ENCODE peak calls at places on chromosomes 1 and 21, in four cellular contexts. G is K562, Z is Panc1, O is HepG2. B is an unnamed sample.

GRCh38 chr1:46455951-46456350 is 33.7 kb upstream of the DMBX1 start:
- DNase-seq in O (no peak), Z (no peak), G (no peak), B (no peak)

GRCh38 chr1:1677718-1678580 is 14.6 kb downstream of the SLC35E2B start:
- DNase-seq in O (no peak), G (no peak), Z (no peak), B (no peak)

GRCh38 chr21:34690041-34690792 is 21.4 kb downstream of the CLIC6 start:
- DNase-seq in O (no peak), Z (no peak), G (no peak), B (peak)

GRCh38 chr1:101241485-101242225 is 4.8 kb downstream of the S1PR1 start:
- DNase-seq in O (no peak), Z (no peak), G (no peak), B (no peak)

GRCh38 chr1:18557621-18558465 is 72.8 kb upstream of the PAX7 start:
- DNase-seq in O (peak), G (peak), Z (no peak), B (no peak)

GRCh38 chr21:42652527-42653491 is 612 bp upstream of the PDE9A start:
- DNase-seq in Z (no peak), O (peak), G (no peak), B (no peak)

GRCh38 chr1:15714438-15715136 is 21.5 kb upstream of the SLC25A34 start:
- DNase-seq in G (no peak), O (no peak), Z (no peak), B (no peak)

GRCh38 chr1:173876732-173877131 is 8.6 kb downstream of the ZBTB37 start:
- DNase-seq in G (no peak), Z (no peak), O (no peak), B (no peak)

GRCh38 chr21:42414928-42415769 is 11.4 kb downstream of the UBASH3A start:
- DNase-seq in Z (no peak), G (peak), O (no peak), B (peak)

GRCh38 chr1:167666416-167666815 is 36.4 kb downstream of the RCSD1 start:
- DNase-seq in Z (no peak), O (no peak), G (no peak), B (no peak)

GRCh38 chr1:43821471-43821870 is 112.1 kb upstream of the ARTN start:
- DNase-seq in Z (no peak), G (no peak), O (no peak), B (no peak)

GRCh38 chr1:110756506-110756905 is 81.8 kb upstream of the KCNA3 start:
- DNase-seq in O (no peak), Z (no peak), G (no peak), B (no peak)

GRCh38 chr1:110750446-110751029 is 75.8 kb upstream of the KCNA3 start:
- DNase-seq in G (no peak), Z (no peak), O (no peak), B (no peak)

GRCh38 chr1:110749960-110750359 is 75.2 kb upstream of the KCNA3 start:
- DNase-seq in Z (no peak), O (no peak), G (no peak), B (no peak)

GRCh38 chr1:110752941-110753725 is 78.4 kb upstream of the KCNA3 start:
- DNase-seq in G (no peak), O (no peak), Z (no peak), B (no peak)
- TF ChIP-seq TCF7L2 in G (no peak), O (no peak), Z (no peak), B (no peak)

GRCh38 chr1:224617410-224618361 is 1.6 kb downstream of the CNIH3 start:
- DNase-seq in Z (no peak), G (no peak), O (no peak), B (no peak)

GRCh38 chr1:224619209-224619608 is 3.1 kb downstream of the CNIH3 start:
- DNase-seq in G (no peak), Z (no peak), O (no peak), B (no peak)

GRCh38 chr1:224613486-224613885 is 2.6 kb upstream of the CNIH3 start:
- DNase-seq in O (no peak), G (no peak), Z (no peak), B (no peak)

GRCh38 chr1:224616761-224617409 is 768 bp downstream of the CNIH3 start:
- DNase-seq in O (no peak), G (no peak), Z (no peak), B (no peak)

DNA sequence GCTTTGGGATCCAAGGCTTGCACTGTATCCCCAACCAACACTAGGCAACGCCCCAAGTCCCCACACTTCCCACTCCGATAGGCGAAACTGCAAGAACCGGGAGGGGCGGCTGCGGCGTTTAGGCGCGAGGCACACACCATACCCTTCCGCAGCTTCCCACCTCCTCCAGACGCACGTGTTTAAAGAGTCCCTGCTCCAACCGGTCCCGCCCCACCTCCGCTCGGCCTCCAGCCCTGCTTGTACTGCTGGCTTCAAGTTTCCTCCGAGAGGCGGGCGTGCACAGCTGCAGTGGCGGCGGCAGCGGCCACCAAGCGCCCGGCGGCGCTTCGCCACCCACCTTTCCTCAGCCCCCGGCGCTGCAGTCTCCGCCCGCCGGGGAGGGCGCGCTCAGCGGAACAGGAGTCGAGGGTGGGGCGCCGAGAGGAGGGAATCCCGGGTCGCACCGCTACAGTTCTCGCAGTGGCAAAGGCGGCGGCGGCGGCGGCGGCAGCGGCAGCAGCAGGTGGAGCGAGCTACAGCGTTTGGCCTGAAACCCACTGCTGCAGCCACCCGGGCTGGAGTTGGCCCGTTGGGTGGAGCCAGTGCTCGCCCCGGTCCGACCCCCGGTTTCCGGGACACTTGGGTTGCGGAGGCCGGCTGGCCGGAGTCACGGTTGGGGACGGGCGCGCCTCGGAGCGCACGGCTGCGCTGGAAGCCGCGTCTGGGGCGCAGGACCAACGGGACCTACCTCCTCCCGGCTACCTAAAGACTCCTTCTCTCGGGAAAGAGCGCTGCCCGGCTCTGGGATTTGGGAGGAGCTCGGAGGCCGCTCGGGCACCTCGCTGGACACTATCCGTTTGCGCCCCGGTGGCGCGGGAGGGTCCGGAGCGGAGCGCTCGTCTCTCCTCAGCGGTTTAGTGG is at the start of gene CNIH3:
- DNase-seq in O (no peak), Z (no peak), G (no peak), B (no peak)
- TF ChIP-seq TCF7L2 in O (no peak), Z (no peak), G (no peak), B (no peak)

DNA sequence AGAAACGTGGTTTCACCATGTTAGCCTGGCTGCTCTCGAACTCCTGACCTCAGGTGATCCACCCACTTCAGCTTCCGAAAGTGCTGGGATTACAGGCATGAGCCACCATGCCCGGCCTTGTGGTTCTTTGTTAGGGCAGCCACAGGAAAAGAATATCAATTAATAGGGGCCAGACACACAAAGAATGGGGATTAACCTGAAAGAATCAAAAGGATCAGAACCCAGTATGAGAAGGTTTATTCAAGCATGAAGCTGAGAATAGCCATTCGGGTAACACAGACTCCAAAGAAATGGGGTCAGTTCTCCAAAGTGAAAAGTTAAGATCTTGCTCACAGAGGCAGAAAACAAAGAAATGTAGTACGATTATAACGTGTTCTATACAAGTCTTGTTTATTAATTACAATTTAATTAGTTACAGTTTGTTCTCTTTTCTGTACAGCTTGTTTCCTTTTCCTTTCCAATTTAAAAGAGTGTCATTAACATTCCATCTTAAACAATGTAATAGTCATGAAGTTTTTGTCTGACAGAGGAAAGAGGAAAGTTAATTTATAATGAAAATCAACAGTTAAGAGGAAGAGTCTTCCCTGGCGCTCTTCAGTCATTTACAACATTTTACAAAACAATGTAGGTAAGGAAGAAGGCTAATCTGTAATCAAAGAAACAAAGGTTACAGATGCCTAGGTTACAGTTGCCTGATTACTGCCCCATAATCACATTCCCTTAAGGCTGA is 51.3 kb upstream of the SLC45A1 start:
- DNase-seq in G (no peak), O (no peak), Z (no peak), B (no peak)
- TF ChIP-seq TCF7L2 in G (no peak), O (no peak), Z (no peak), B (no peak)

DNA sequence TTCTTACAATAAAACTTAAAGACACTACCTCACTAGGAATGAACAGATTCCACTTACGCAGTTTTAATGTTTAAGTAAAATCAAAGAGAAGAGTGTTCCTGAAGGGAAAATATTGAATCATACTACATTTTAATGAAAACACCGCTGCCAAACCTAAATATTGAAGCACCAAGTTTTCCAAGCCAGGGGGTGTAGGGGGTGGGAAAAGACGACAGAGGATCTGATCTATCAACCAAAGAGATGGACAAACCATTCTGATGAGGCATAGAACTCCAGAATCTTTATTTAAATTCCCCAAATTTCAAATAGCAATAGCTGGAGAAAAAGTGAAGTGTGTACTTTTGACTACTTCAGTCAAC is 1.2 kb downstream of the ELK4 start:
- DNase-seq in Z (no peak), G (peak), O (no peak), B (no peak)
- TF ChIP-seq TCF7L2 in Z (no peak), G (no peak), O (no peak), B (no peak)

DNA sequence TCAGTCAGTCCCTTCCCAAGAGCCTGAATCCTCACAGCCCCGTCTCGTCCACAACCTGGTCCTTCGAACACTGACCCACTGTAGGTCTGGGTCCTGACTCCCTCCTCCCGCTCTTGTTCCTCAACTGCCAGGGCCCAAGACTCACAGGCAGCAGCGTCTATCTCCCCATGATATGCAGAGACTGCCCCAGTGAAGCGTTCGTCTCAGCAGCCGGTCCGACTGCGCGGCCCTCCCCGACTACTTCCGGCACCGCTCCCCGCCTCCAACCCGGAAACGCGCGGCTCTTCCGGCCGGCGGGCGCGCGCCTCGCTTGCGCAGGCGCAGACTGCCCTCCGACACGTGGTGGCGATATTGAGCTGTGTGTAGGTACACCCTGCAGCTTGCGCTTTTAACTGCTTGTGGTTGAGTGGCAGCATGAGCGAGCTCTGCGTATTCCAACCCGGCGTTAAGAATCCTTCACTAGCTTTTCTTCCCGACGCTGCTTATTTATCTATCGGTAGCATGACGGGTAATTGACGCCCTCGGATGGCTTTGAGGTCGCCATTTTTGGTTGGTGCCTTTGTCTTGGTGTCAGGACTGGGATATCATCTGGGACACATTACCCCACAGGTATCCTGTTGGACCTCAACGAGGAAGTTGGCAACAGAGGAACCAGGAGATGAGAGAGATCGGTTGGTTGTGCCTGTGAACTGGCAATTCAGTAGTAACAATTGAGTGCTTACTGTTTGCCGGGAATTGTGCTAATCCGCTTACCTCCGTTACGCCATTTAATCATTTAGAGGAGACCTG is at the start of gene TAF12:
- DNase-seq in G (peak), Z (peak), O (peak), B (peak)
- TF ChIP-seq TCF7L2 in G (no peak), Z (peak), O (no peak), B (peak)

GRCh38 chr1:77543822-77544448 is 138.5 kb downstream of the ZZZ3 start:
- DNase-seq in Z (peak), O (no peak), G (no peak), B (no peak)
- TF ChIP-seq TCF7L2 in Z (no peak), O (no peak), G (no peak), B (no peak)

DNA sequence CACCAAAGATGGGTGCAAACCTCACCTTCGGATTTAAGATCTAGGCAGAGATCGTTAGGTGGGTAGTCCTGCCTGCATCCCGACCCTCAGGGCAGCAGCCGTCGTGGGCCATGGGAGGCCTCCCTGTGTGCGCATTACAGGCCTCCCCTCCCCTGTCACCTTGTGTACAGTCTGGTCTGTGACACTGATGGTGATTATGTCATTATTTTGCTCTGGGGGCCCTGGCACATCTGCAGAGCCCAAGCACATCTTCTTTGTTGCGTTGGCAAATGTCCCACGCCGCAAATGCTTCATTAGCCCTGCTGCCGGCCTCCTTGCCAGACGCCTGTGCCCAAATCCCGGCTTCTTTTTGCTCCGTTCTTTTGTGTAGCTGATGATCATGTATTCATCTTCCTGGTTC is 31.7 kb downstream of the PROX1 start:
- DNase-seq in Z (no peak), G (no peak), O (no peak), B (no peak)
- TF ChIP-seq TCF7L2 in Z (no peak), G (no peak), O (no peak), B (no peak)

GRCh38 chr1:29876902-29877301 is 640.6 kb downstream of the PTPRU start:
- DNase-seq in Z (no peak), G (peak), O (no peak), B (no peak)

GRCh38 chr1:29876441-29876840 is 640.1 kb downstream of the PTPRU start:
- DNase-seq in O (no peak), Z (no peak), G (no peak), B (no peak)

GRCh38 chr1:29879217-29879616 is 642.9 kb downstream of the PTPRU start:
- DNase-seq in Z (no peak), G (no peak), O (no peak), B (no peak)

GRCh38 chr1:29878501-29878900 is 642.2 kb downstream of the PTPRU start:
- DNase-seq in O (no peak), G (no peak), Z (no peak), B (no peak)

DNA sequence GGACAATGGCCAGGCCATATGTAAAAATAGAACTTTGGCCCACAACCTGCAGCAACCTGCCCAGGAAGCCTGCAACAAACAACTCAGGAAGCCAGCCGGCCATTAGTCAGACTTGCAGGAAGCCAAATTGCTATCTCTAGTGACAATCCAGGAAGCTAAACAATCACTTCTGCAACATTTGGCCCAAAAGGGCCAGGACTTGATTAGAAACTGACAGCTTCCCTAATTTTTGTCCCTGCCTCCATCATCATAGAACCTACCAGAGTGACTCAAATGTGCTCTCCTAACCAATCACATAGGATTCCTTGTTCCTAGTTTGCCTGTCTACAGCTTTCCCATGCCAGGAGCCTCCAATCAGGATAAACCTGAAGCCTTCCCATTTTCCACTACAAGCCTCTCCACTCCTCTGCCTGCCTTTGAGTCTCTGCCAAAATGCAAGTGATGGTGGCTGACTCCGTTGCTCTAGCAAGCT is 639.3 kb downstream of the PTPRU start:
- DNase-seq in G (no peak), O (no peak), Z (no peak), B (no peak)
- TF ChIP-seq TCF7L2 in G (no peak), O (no peak), Z (no peak), B (no peak)

GRCh38 chr1:234479310-234479559 is 256 bp upstream of the TARBP1 start:
- DNase-seq in O (no peak), Z (no peak), G (no peak), B (no peak)

GRCh38 chr1:234478481-234479309 is at the start of gene TARBP1:
- DNase-seq in O (peak), G (peak), Z (no peak), B (peak)

GRCh38 chr1:234479866-234480265 is 887 bp upstream of the TARBP1 start:
- DNase-seq in G (no peak), Z (no peak), O (no peak), B (no peak)

GRCh38 chr1:234477373-234478151 is 1.4 kb downstream of the TARBP1 start:
- DNase-seq in G (no peak), O (no peak), Z (no peak), B (no peak)

GRCh38 chr1:234478152-234478480 is 863 bp downstream of the TARBP1 start:
- DNase-seq in Z (no peak), G (peak), O (peak), B (no peak)
- TF ChIP-seq TCF7L2 in Z (no peak), G (no peak), O (no peak), B (no peak)

GRCh38 chr1:30323352-30323751 is 400.0 kb downstream of the MATN1 start:
- DNase-seq in G (no peak), O (no peak), Z (no peak), B (no peak)

GRCh38 chr1:30322859-30323257 is 400.5 kb downstream of the MATN1 start:
- DNase-seq in G (no peak), O (no peak), Z (no peak), B (no peak)

GRCh38 chr1:30323841-30324240 is 399.5 kb downstream of the MATN1 start:
- DNase-seq in G (no peak), O (no peak), Z (no peak), B (no peak)

GRCh38 chr1:30321216-30321910 is 402.0 kb downstream of the MATN1 start:
- DNase-seq in O (no peak), G (no peak), Z (no peak), B (no peak)

GRCh38 chr1:30321996-30322858 is 401.2 kb downstream of the MATN1 start:
- DNase-seq in G (no peak), Z (no peak), O (no peak), B (no peak)
- TF ChIP-seq TCF7L2 in G (no peak), Z (no peak), O (no peak), B (no peak)